ENCODE peak calls at places on chromosomes 5 and 9, in ten cellular contexts. One of them, this sample, is unnamed.

GRCh38 chr9:71909887-71910601 is 949 bp downstream of the ABHD17B start:
- DNase-seq in fibroblast of lung: peak
- DNase-seq in body of pancreas: peak
- DNase-seq in pancreas: peak
- DNase-seq in cardiac muscle cell: peak
- DNase-seq in fibroblast of the aortic adventitia: peak
- DNase-seq in GM12865: peak
- DNase-seq in CD8-positive, alpha-beta T cell: peak
- DNase-seq in adrenal gland: peak
- DNase-seq in stomach: peak
- DNase-seq in this sample: no peak

GRCh38 chr9:99511723-99512122 is 289.6 kb downstream of the SEC61B start:
- DNase-seq in fibroblast of lung: no peak
- DNase-seq in adrenal gland: no peak
- DNase-seq in pancreas: no peak
- DNase-seq in stomach: no peak
- DNase-seq in cardiac muscle cell: no peak
- DNase-seq in CD8-positive, alpha-beta T cell: no peak
- DNase-seq in body of pancreas: no peak
- DNase-seq in fibroblast of the aortic adventitia: no peak
- DNase-seq in GM12865: no peak
- DNase-seq in this sample: no peak

GRCh38 chr5:337565-338130 is 16.1 kb downstream of the AHRR start:
- DNase-seq in fibroblast of the aortic adventitia: peak
- DNase-seq in stomach: no peak
- DNase-seq in body of pancreas: no peak
- DNase-seq in pancreas: no peak
- DNase-seq in adrenal gland: no peak
- DNase-seq in GM12865: no peak
- DNase-seq in CD8-positive, alpha-beta T cell: no peak
- DNase-seq in cardiac muscle cell: peak
- DNase-seq in fibroblast of lung: peak
- DNase-seq in this sample: no peak

GRCh38 chr9:72635197-72635596 is 113.8 kb downstream of the TMC1 start:
- DNase-seq in GM12865: peak
- DNase-seq in adrenal gland: no peak
- DNase-seq in cardiac muscle cell: no peak
- DNase-seq in fibroblast of the aortic adventitia: no peak
- DNase-seq in CD8-positive, alpha-beta T cell: no peak
- DNase-seq in pancreas: no peak
- DNase-seq in fibroblast of lung: peak
- DNase-seq in body of pancreas: no peak
- DNase-seq in stomach: no peak
- DNase-seq in this sample: no peak

GRCh38 chr5:137073192-137073591 is 425.9 kb downstream of the SPOCK1 start:
- DNase-seq in CD8-positive, alpha-beta T cell: no peak
- DNase-seq in cardiac muscle cell: no peak
- DNase-seq in adrenal gland: peak
- DNase-seq in body of pancreas: no peak
- DNase-seq in fibroblast of lung: peak
- DNase-seq in fibroblast of the aortic adventitia: peak
- DNase-seq in GM12865: no peak
- DNase-seq in stomach: no peak
- DNase-seq in pancreas: no peak
- DNase-seq in this sample: no peak

GRCh38 chr5:891117-891836 is 1.3 kb downstream of the BRD9 start:
- DNase-seq in fibroblast of the aortic adventitia: no peak
- DNase-seq in fibroblast of lung: peak
- DNase-seq in body of pancreas: no peak
- DNase-seq in stomach: no peak
- DNase-seq in pancreas: no peak
- DNase-seq in GM12865: no peak
- DNase-seq in CD8-positive, alpha-beta T cell: no peak
- DNase-seq in cardiac muscle cell: no peak
- DNase-seq in adrenal gland: no peak
- DNase-seq in this sample: peak

GRCh38 chr5:1099931-1100651 is 11.8 kb downstream of the SLC12A7 start:
- DNase-seq in body of pancreas: no peak
- DNase-seq in fibroblast of the aortic adventitia: no peak
- DNase-seq in fibroblast of lung: peak
- DNase-seq in stomach: no peak
- DNase-seq in CD8-positive, alpha-beta T cell: peak
- DNase-seq in pancreas: no peak
- DNase-seq in adrenal gland: no peak
- DNase-seq in GM12865: no peak
- DNase-seq in cardiac muscle cell: peak
- DNase-seq in this sample: no peak

GRCh38 chr9:129908846-129909245 is 73.6 kb downstream of the USP20 start:
- DNase-seq in adrenal gland: no peak
- DNase-seq in fibroblast of the aortic adventitia: no peak
- DNase-seq in CD8-positive, alpha-beta T cell: no peak
- DNase-seq in GM12865: no peak
- DNase-seq in fibroblast of lung: no peak
- DNase-seq in stomach: no peak
- DNase-seq in pancreas: no peak
- DNase-seq in cardiac muscle cell: no peak
- DNase-seq in body of pancreas: no peak
- DNase-seq in this sample: no peak

GRCh38 chr5:80754900-80755299 is 100.1 kb upstream of the DHFR start:
- DNase-seq in fibroblast of lung: peak
- DNase-seq in fibroblast of the aortic adventitia: no peak
- DNase-seq in pancreas: no peak
- DNase-seq in adrenal gland: no peak
- DNase-seq in cardiac muscle cell: no peak
- DNase-seq in body of pancreas: no peak
- DNase-seq in GM12865: peak
- DNase-seq in stomach: no peak
- DNase-seq in CD8-positive, alpha-beta T cell: no peak
- DNase-seq in this sample: no peak

GRCh38 chr5:3980146-3980545 is 384.5 kb downstream of the IRX1 start:
- DNase-seq in body of pancreas: no peak
- DNase-seq in pancreas: no peak
- DNase-seq in cardiac muscle cell: no peak
- DNase-seq in stomach: no peak
- DNase-seq in adrenal gland: no peak
- DNase-seq in GM12865: no peak
- DNase-seq in fibroblast of the aortic adventitia: no peak
- DNase-seq in CD8-positive, alpha-beta T cell: no peak
- DNase-seq in fibroblast of lung: no peak
- DNase-seq in this sample: no peak

GRCh38 chr5:172683696-172684464 is 42.8 kb downstream of the NEURL1B start:
- DNase-seq in fibroblast of the aortic adventitia: no peak
- DNase-seq in GM12865: no peak
- DNase-seq in stomach: no peak
- DNase-seq in cardiac muscle cell: no peak
- DNase-seq in adrenal gland: no peak
- DNase-seq in CD8-positive, alpha-beta T cell: peak
- DNase-seq in fibroblast of lung: no peak
- DNase-seq in body of pancreas: no peak
- DNase-seq in pancreas: no peak
- DNase-seq in this sample: no peak

DNA sequence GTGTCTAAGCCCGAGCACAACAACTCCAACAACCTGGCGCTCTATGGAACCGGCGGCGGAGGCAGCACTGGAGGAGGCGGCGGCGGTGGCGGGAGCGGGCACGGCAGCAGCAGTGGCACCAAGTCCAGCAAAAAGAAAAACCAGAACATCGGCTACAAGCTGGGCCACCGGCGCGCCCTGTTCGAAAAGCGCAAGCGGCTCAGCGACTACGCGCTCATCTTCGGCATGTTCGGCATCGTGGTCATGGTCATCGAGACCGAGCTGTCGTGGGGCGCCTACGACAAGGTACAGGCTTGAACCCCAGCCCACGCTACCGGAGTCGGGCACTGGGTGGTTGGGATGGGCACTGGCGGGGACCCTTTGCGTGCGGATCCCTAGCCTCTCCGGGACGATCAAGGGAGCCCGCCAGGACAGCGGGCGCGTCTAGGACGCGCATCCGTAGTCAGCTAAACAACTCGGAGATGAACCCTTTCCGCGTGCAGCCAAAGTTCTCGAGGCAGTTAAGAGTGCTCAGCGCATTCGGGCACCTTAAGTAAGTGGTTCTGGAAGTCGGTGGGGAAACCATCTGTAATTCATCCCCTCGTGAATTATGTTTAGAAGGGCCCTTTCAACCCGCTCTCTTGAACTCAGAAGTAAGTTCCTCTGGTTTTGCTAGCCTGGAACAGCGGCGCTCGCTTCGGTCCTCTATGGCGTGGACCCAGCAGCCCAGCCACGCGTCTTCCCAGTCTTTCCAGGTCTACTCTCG is 1.3 kb downstream of the KCNN2 start:
- DNase-seq in CD8-positive, alpha-beta T cell: no peak
- DNase-seq in stomach: no peak
- DNase-seq in cardiac muscle cell: peak
- DNase-seq in pancreas: peak
- DNase-seq in GM12865: no peak
- DNase-seq in body of pancreas: peak
- DNase-seq in fibroblast of the aortic adventitia: peak
- DNase-seq in adrenal gland: no peak
- DNase-seq in fibroblast of lung: no peak
- DNase-seq in this sample: no peak
- H3K4me3 ChIP-seq in CD8-positive, alpha-beta T cell: no peak
- H3K4me3 ChIP-seq in stomach: peak
- H3K4me3 ChIP-seq in cardiac muscle cell: peak
- H3K4me3 ChIP-seq in pancreas: peak
- H3K4me3 ChIP-seq in GM12865: no peak
- H3K4me3 ChIP-seq in body of pancreas: peak
- H3K4me3 ChIP-seq in fibroblast of the aortic adventitia: no peak
- H3K4me3 ChIP-seq in adrenal gland: peak
- H3K4me3 ChIP-seq in fibroblast of lung: peak
- H3K4me3 ChIP-seq in this sample: peak

DNA sequence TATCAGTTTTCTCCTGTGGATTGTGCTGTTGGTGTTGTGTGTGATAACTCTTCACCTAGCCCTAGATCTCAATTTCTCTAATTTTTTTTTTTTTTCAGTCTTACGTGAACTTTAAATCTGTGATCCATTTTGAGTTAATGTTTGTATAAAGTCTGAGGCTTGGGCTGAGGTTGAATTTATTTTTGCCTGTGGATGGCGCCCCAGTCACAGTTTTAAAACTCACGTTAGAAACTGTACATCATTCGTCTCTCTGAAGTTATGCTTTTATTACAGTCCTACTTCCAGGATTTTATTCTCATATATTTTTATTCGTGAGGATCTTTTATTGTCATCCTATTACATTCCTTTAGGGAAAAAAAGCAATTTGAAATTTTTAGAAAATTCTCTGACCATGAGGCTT is 103.1 kb downstream of the EHMT1 start:
- DNase-seq in stomach: no peak
- DNase-seq in GM12865: no peak
- DNase-seq in fibroblast of lung: no peak
- DNase-seq in pancreas: no peak
- DNase-seq in CD8-positive, alpha-beta T cell: peak
- DNase-seq in adrenal gland: no peak
- DNase-seq in cardiac muscle cell: no peak
- DNase-seq in fibroblast of the aortic adventitia: no peak
- DNase-seq in body of pancreas: no peak
- DNase-seq in this sample: no peak
- TF ChIP-seq CTCF in stomach: no peak
- TF ChIP-seq CTCF in GM12865: no peak
- TF ChIP-seq CTCF in fibroblast of lung: no peak
- TF ChIP-seq CTCF in pancreas: no peak
- TF ChIP-seq CTCF in CD8-positive, alpha-beta T cell: peak
- TF ChIP-seq CTCF in adrenal gland: peak
- TF ChIP-seq CTCF in cardiac muscle cell: no peak
- TF ChIP-seq CTCF in fibroblast of the aortic adventitia: no peak
- TF ChIP-seq CTCF in body of pancreas: no peak
- TF ChIP-seq CTCF in this sample: peak

GRCh38 chr5:177306674-177307543 is 3.3 kb downstream of the PRELID1 start:
- DNase-seq in cardiac muscle cell: no peak
- DNase-seq in adrenal gland: peak
- DNase-seq in fibroblast of the aortic adventitia: no peak
- DNase-seq in stomach: no peak
- DNase-seq in fibroblast of lung: no peak
- DNase-seq in body of pancreas: no peak
- DNase-seq in CD8-positive, alpha-beta T cell: no peak
- DNase-seq in GM12865: peak
- DNase-seq in pancreas: no peak
- DNase-seq in this sample: no peak

GRCh38 chr5:177307544-177308363 is 3.9 kb downstream of the MXD3 start:
- DNase-seq in fibroblast of lung: no peak
- DNase-seq in pancreas: no peak
- DNase-seq in cardiac muscle cell: no peak
- DNase-seq in CD8-positive, alpha-beta T cell: no peak
- DNase-seq in fibroblast of the aortic adventitia: no peak
- DNase-seq in stomach: no peak
- DNase-seq in adrenal gland: peak
- DNase-seq in GM12865: peak
- DNase-seq in body of pancreas: peak
- DNase-seq in this sample: no peak

GRCh38 chr5:177310332-177310731 is 1.4 kb downstream of the MXD3 start:
- DNase-seq in adrenal gland: no peak
- DNase-seq in CD8-positive, alpha-beta T cell: no peak
- DNase-seq in pancreas: no peak
- DNase-seq in body of pancreas: no peak
- DNase-seq in fibroblast of lung: no peak
- DNase-seq in fibroblast of the aortic adventitia: no peak
- DNase-seq in GM12865: no peak
- DNase-seq in cardiac muscle cell: no peak
- DNase-seq in stomach: no peak
- DNase-seq in this sample: no peak

GRCh38 chr5:177309351-177310191 is 2.1 kb downstream of the MXD3 start:
- DNase-seq in body of pancreas: peak
- DNase-seq in adrenal gland: peak
- DNase-seq in fibroblast of lung: peak
- DNase-seq in CD8-positive, alpha-beta T cell: peak
- DNase-seq in cardiac muscle cell: peak
- DNase-seq in pancreas: no peak
- DNase-seq in GM12865: peak
- DNase-seq in fibroblast of the aortic adventitia: peak
- DNase-seq in stomach: peak
- DNase-seq in this sample: peak

DNA sequence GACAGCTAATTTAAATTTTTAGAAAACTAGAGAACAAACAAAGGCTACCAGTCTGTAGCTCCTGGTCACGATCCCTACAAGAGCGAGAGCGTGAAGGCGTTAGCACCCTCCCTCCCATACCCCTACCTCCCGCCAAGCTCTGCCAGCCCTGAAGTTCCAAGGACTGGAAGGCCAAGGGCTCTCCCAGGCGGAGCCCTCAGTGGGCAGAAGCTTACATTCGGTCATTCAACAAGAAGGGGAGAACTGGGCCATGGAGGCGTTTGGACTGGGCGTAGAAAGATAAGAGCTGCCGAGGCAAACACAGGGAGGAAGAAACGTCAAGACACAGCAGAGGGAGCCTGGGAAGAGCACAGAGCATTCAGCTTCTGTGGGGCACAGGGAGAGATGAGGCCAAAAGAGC is 3.0 kb downstream of the MXD3 start:
- DNase-seq in GM12865: no peak
- DNase-seq in fibroblast of lung: no peak
- DNase-seq in stomach: no peak
- DNase-seq in body of pancreas: peak
- DNase-seq in cardiac muscle cell: no peak
- DNase-seq in adrenal gland: peak
- DNase-seq in fibroblast of the aortic adventitia: no peak
- DNase-seq in CD8-positive, alpha-beta T cell: no peak
- DNase-seq in pancreas: no peak
- DNase-seq in this sample: no peak
- H3K4me3 ChIP-seq in GM12865: no peak
- H3K4me3 ChIP-seq in fibroblast of lung: no peak
- H3K4me3 ChIP-seq in stomach: no peak
- H3K4me3 ChIP-seq in body of pancreas: no peak
- H3K4me3 ChIP-seq in cardiac muscle cell: no peak
- H3K4me3 ChIP-seq in adrenal gland: no peak
- H3K4me3 ChIP-seq in fibroblast of the aortic adventitia: no peak
- H3K4me3 ChIP-seq in CD8-positive, alpha-beta T cell: no peak
- H3K4me3 ChIP-seq in pancreas: no peak
- H3K4me3 ChIP-seq in this sample: no peak

GRCh38 chr9:116313638-116314037 is 160.0 kb downstream of the PAPPA start:
- DNase-seq in stomach: no peak
- DNase-seq in pancreas: no peak
- DNase-seq in GM12865: no peak
- DNase-seq in adrenal gland: no peak
- DNase-seq in cardiac muscle cell: no peak
- DNase-seq in fibroblast of lung: no peak
- DNase-seq in CD8-positive, alpha-beta T cell: no peak
- DNase-seq in body of pancreas: no peak
- DNase-seq in fibroblast of the aortic adventitia: no peak
- DNase-seq in this sample: no peak
- TF ChIP-seq CTCF in stomach: no peak
- TF ChIP-seq CTCF in pancreas: no peak
- TF ChIP-seq CTCF in GM12865: no peak
- TF ChIP-seq CTCF in adrenal gland: no peak
- TF ChIP-seq CTCF in cardiac muscle cell: peak
- TF ChIP-seq CTCF in fibroblast of lung: no peak
- TF ChIP-seq CTCF in CD8-positive, alpha-beta T cell: no peak
- TF ChIP-seq CTCF in body of pancreas: no peak
- TF ChIP-seq CTCF in fibroblast of the aortic adventitia: no peak
- TF ChIP-seq CTCF in this sample: no peak

This sample was measured in LNCaP clone FGC.